ENCODE peak calls at places on chromosomes 1 and 21, in seven cellular contexts. O is C1 segment of cervical spinal cord; A is SK-N-SH; W is activated CD8-positive, alpha-beta memory T cell treated with anti-CD3 and anti-CD28 coated beads, Interleukin-2, amount 50 U/mL, for 4 hours; H is anterior cingulate cortex; Q is stimulated activated CD4-positive, alpha-beta T cell treated with anti-CD3 and anti-CD28 coated beads, Interleukin-4, amount 100 ng/mL, for 48 hours; N is iPS-NIHi11. K is an unnamed sample.

GRCh38 chr21:43211085-43212071 is 42.6 kb downstream of the CRYAA start:
- DNase-seq in O (no peak), A (peak), W (peak), H (no peak), Q (no peak), N (peak), K (no peak)

GRCh38 chr1:43997295-43997694 is 5.9 kb downstream of the CCDC24 start:
- DNase-seq in O (no peak), A (peak), W (no peak), H (no peak), Q (no peak), N (no peak), K (no peak)

GRCh38 chr1:220281159-220281574 is 8.9 kb upstream of the RAB3GAP2 start:
- DNase-seq in O (no peak), A (peak), W (no peak), H (no peak), Q (no peak), N (peak), K (no peak)

GRCh38 chr1:216464489-216464888 is 41.2 kb upstream of the USH2A start:
- DNase-seq in O (no peak), A (no peak), W (no peak), H (no peak), Q (no peak), N (no peak), K (no peak)

GRCh38 chr21:44874497-44875331 is 1.2 kb upstream of the PTTG1IP start:
- DNase-seq in O (peak), A (no peak), W (no peak), H (no peak), Q (no peak), N (no peak), K (no peak)

GRCh38 chr1:3019007-3019515 is 2.2 kb upstream of the ACTRT2 start:
- DNase-seq in O (no peak), A (no peak), W (no peak), H (no peak), Q (no peak), N (no peak), K (no peak)

GRCh38 chr1:26993237-26994019 is at the start of gene TRNP1:
- DNase-seq in O (peak), A (peak), W (peak), H (peak), Q (peak), N (peak), K (peak)

GRCh38 chr21:41952568-41953248 is 1.1 kb downstream of the C2CD2 start:
- DNase-seq in O (no peak), A (no peak), W (no peak), H (no peak), Q (no peak), N (peak), K (no peak)

GRCh38 chr1:198563578-198563977 is 23.1 kb upstream of the ATP6V1G3 start:
- DNase-seq in O (no peak), A (no peak), W (no peak), H (no peak), Q (no peak), N (peak), K (no peak)

GRCh38 chr1:241834733-241835377 is 13.1 kb upstream of the EXO1 start:
- DNase-seq in O (no peak), A (peak), W (no peak), H (no peak), Q (no peak), N (no peak), K (no peak)

GRCh38 chr1:6005276-6005917 is 13.2 kb upstream of the NPHP4 start:
- DNase-seq in O (no peak), A (no peak), W (peak), H (no peak), Q (no peak), N (no peak), K (no peak)

GRCh38 chr1:6358144-6358624 is 35.4 kb downstream of the ACOT7 start:
- DNase-seq in O (no peak), A (no peak), W (no peak), H (no peak), Q (no peak), N (no peak), K (no peak)

GRCh38 chr1:15420853-15421465 is 11.3 kb downstream of the EFHD2 start:
- DNase-seq in O (no peak), A (no peak), W (no peak), H (no peak), Q (no peak), N (no peak), K (no peak)

GRCh38 chr1:185442065-185442464 is 125.0 kb upstream of the IVNS1ABP start:
- DNase-seq in O (no peak), A (no peak), W (no peak), H (no peak), Q (no peak), N (no peak), K (no peak)

GRCh38 chr1:15152318-15153183 is 996 bp upstream of the TMEM51 start:
- DNase-seq in O (peak), A (peak), W (no peak), H (peak), Q (no peak), N (peak), K (peak)

GRCh38 chr1:196680107-196680506 is 28.3 kb downstream of the CFH start:
- DNase-seq in O (no peak), A (no peak), W (no peak), H (no peak), Q (no peak), N (no peak), K (no peak)

GRCh38 chr1:17616731-17617279 is 77.3 kb downstream of the ARHGEF10L start:
- DNase-seq in O (no peak), A (no peak), W (no peak), H (no peak), Q (no peak), N (no peak), K (no peak)

GRCh38 chr1:159079518-159079917 is 3.0 kb upstream of the AIM2 start:
- DNase-seq in O (no peak), A (no peak), W (no peak), H (no peak), Q (no peak), N (no peak), K (no peak)

GRCh38 chr1:36367067-36367466 is 18.7 kb downstream of the STK40 start:
- DNase-seq in O (no peak), A (no peak), W (no peak), H (no peak), Q (no peak), N (no peak), K (no peak)

GRCh38 chr1:192844360-192844759 is 35.5 kb downstream of the RGS2 start:
- DNase-seq in O (no peak), A (no peak), W (no peak), H (no peak), Q (no peak), N (no peak), K (no peak)

GRCh38 chr1:204075116-204075636 is 2.3 kb downstream of the SOX13 start:
- DNase-seq in O (no peak), A (no peak), W (no peak), H (no peak), Q (no peak), N (no peak), K (no peak)

GRCh38 chr1:179087665-179088064 is 5.8 kb downstream of the TOR3A start:
- DNase-seq in O (no peak), A (no peak), W (no peak), H (no peak), Q (no peak), N (peak), K (no peak)

GRCh38 chr1:198187973-198188588 is 31.3 kb downstream of the NEK7 start:
- DNase-seq in O (no peak), A (no peak), W (no peak), H (no peak), Q (no peak), N (no peak), K (no peak)

GRCh38 chr1:24586970-24587820 is 31.3 kb downstream of the NCMAP start:
- DNase-seq in O (no peak), A (peak), W (peak), H (no peak), Q (peak), N (peak), K (peak)

GRCh38 chr1:89484097-89485038 is 40.3 kb upstream of the LRRC8B start:
- DNase-seq in O (no peak), A (no peak), W (no peak), H (no peak), Q (no peak), N (no peak), K (no peak)

GRCh38 chr1:247747616-247748015 is 325 bp downstream of the OR14A2 start:
- DNase-seq in O (no peak), A (no peak), W (no peak), H (no peak), Q (no peak), N (no peak), K (no peak)

GRCh38 chr21:40754466-40754865 is 92.5 kb downstream of the DSCAM start:
- DNase-seq in O (no peak), A (no peak), W (no peak), H (no peak), Q (no peak), N (no peak), K (no peak)

GRCh38 chr1:216888721-216889120 is 165.5 kb upstream of the ESRRG start:
- DNase-seq in O (no peak), A (no peak), W (no peak), H (no peak), Q (no peak), N (no peak), K (no peak)

GRCh38 chr1:219813344-219813743 is 115.0 kb downstream of the SLC30A10 start:
- DNase-seq in O (no peak), A (no peak), W (no peak), H (no peak), Q (no peak), N (no peak), K (no peak)

GRCh38 chr1:23452011-23452411 is 27.5 kb upstream of the TCEA3 start:
- DNase-seq in O (peak), A (peak), W (peak), H (no peak), Q (no peak), N (peak), K (no peak)

GRCh38 chr1:202935863-202936262 is 8.8 kb upstream of the KLHL12 start:
- DNase-seq in O (no peak), A (no peak), W (no peak), H (no peak), Q (no peak), N (no peak), K (no peak)

GRCh38 chr1:6922096-6922931 is 137.1 kb downstream of the CAMTA1 start:
- DNase-seq in O (peak), A (peak), W (no peak), H (peak), Q (no peak), N (peak), K (no peak)

GRCh38 chr1:229022595-229023350 is 248.1 kb upstream of the RAB4A start:
- DNase-seq in O (peak), A (no peak), W (no peak), H (peak), Q (no peak), N (no peak), K (peak)

GRCh38 chr1:230248876-230249275 is 177.3 kb downstream of the PGBD5 start:
- DNase-seq in O (no peak), A (no peak), W (no peak), H (no peak), Q (no peak), N (no peak), K (no peak)

GRCh38 chr1:156382561-156382960 is 13.6 kb downstream of the RHBG start:
- DNase-seq in O (no peak), A (no peak), W (no peak), H (no peak), Q (no peak), N (peak), K (no peak)